ENCODE peak calls at places on chromosomes 13 and 19, in seven cellular contexts. One of them, this sample, is unnamed. For H3K4me1, the result is how much of the 10 kb centered on the place peaks cover.

GRCh38 chr19:45087531-45087930 is 5.4 kb upstream of the PPP1R37 start:
- DNase-seq in thoracic aorta: no peak
- DNase-seq in mucosa of descending colon: no peak
- DNase-seq in endodermal cell: no peak
- DNase-seq in uterus: no peak
- DNase-seq in colonic mucosa: no peak
- DNase-seq in transverse colon: no peak
- DNase-seq in this sample: no peak

GRCh38 chr19:52943884-52944643 is 18.6 kb downstream of the ZNF816 start:
- DNase-seq in endodermal cell: peak
- DNase-seq in thoracic aorta: no peak
- DNase-seq in uterus: no peak
- DNase-seq in transverse colon: no peak
- DNase-seq in mucosa of descending colon: no peak
- DNase-seq in colonic mucosa: no peak
- DNase-seq in this sample: no peak

GRCh38 chr19:5102520-5102919 is 133.6 kb downstream of the KDM4B start:
- DNase-seq in uterus: no peak
- DNase-seq in endodermal cell: no peak
- DNase-seq in transverse colon: no peak
- DNase-seq in mucosa of descending colon: no peak
- DNase-seq in colonic mucosa: no peak
- DNase-seq in thoracic aorta: no peak
- DNase-seq in this sample: no peak

GRCh38 chr19:51158474-51159129 is 16.5 kb downstream of the SIGLEC7 start:
- DNase-seq in thoracic aorta: no peak
- DNase-seq in uterus: no peak
- DNase-seq in colonic mucosa: peak
- DNase-seq in endodermal cell: peak
- DNase-seq in mucosa of descending colon: peak
- DNase-seq in transverse colon: peak
- DNase-seq in this sample: peak

GRCh38 chr19:1829958-1830357 is 17.9 kb upstream of the ATP8B3 start:
- DNase-seq in mucosa of descending colon: no peak
- DNase-seq in colonic mucosa: no peak
- DNase-seq in thoracic aorta: no peak
- DNase-seq in transverse colon: no peak
- DNase-seq in uterus: no peak
- DNase-seq in endodermal cell: no peak
- DNase-seq in this sample: no peak

GRCh38 chr13:79990048-79990447 is 350.9 kb downstream of the SPRY2 start:
- DNase-seq in thoracic aorta: no peak
- DNase-seq in uterus: no peak
- DNase-seq in colonic mucosa: no peak
- DNase-seq in endodermal cell: no peak
- DNase-seq in mucosa of descending colon: no peak
- DNase-seq in transverse colon: no peak
- DNase-seq in this sample: no peak

GRCh38 chr13:71240906-71241305 is 626.1 kb downstream of the DACH1 start:
- DNase-seq in uterus: no peak
- DNase-seq in endodermal cell: peak
- DNase-seq in mucosa of descending colon: no peak
- DNase-seq in colonic mucosa: no peak
- DNase-seq in thoracic aorta: no peak
- DNase-seq in transverse colon: no peak
- DNase-seq in this sample: no peak

GRCh38 chr19:1073063-1073955 is 6.3 kb downstream of the ARHGAP45 start:
- DNase-seq in uterus: no peak
- DNase-seq in thoracic aorta: no peak
- DNase-seq in transverse colon: no peak
- DNase-seq in colonic mucosa: no peak
- DNase-seq in mucosa of descending colon: no peak
- DNase-seq in endodermal cell: no peak
- DNase-seq in this sample: peak

GRCh38 chr13:59269476-59269875 is 894.3 kb downstream of the DIAPH3 start:
- DNase-seq in transverse colon: no peak
- DNase-seq in thoracic aorta: no peak
- DNase-seq in mucosa of descending colon: no peak
- DNase-seq in uterus: no peak
- DNase-seq in colonic mucosa: no peak
- DNase-seq in endodermal cell: no peak
- DNase-seq in this sample: no peak

GRCh38 chr19:29965529-29965928 is 23.5 kb downstream of the URI1 start:
- DNase-seq in thoracic aorta: no peak
- DNase-seq in endodermal cell: no peak
- DNase-seq in mucosa of descending colon: no peak
- DNase-seq in uterus: no peak
- DNase-seq in colonic mucosa: no peak
- DNase-seq in transverse colon: no peak
- DNase-seq in this sample: no peak

GRCh38 chr19:48415395-48415794 is 21.9 kb downstream of the GRIN2D start:
- DNase-seq in thoracic aorta: no peak
- DNase-seq in transverse colon: peak
- DNase-seq in colonic mucosa: peak
- DNase-seq in uterus: no peak
- DNase-seq in mucosa of descending colon: peak
- DNase-seq in endodermal cell: peak
- DNase-seq in this sample: peak

GRCh38 chr19:8595651-8596050 is 14.9 kb downstream of the ADAMTS10 start:
- DNase-seq in thoracic aorta: no peak
- DNase-seq in uterus: no peak
- DNase-seq in endodermal cell: no peak
- DNase-seq in colonic mucosa: no peak
- DNase-seq in transverse colon: no peak
- DNase-seq in mucosa of descending colon: no peak
- DNase-seq in this sample: no peak

GRCh38 chr13:28475916-28476725 is 18.8 kb downstream of the FLT1 start:
- DNase-seq in uterus: no peak
- DNase-seq in mucosa of descending colon: no peak
- DNase-seq in thoracic aorta: no peak
- DNase-seq in transverse colon: no peak
- DNase-seq in colonic mucosa: no peak
- DNase-seq in endodermal cell: no peak
- DNase-seq in this sample: no peak

GRCh38 chr13:44109986-44110640 is 230.4 kb downstream of the LACC1 start:
- DNase-seq in mucosa of descending colon: peak
- DNase-seq in colonic mucosa: peak
- DNase-seq in endodermal cell: no peak
- DNase-seq in transverse colon: peak
- DNase-seq in thoracic aorta: no peak
- DNase-seq in uterus: no peak
- DNase-seq in this sample: no peak

GRCh38 chr13:48255090-48255489 is 22.1 kb downstream of the ITM2B start:
- DNase-seq in endodermal cell: no peak
- DNase-seq in mucosa of descending colon: no peak
- DNase-seq in colonic mucosa: no peak
- DNase-seq in thoracic aorta: no peak
- DNase-seq in transverse colon: no peak
- DNase-seq in uterus: no peak
- DNase-seq in this sample: no peak
- H3K4me1 ChIP-seq in endodermal cell: under half
- H3K4me1 ChIP-seq in mucosa of descending colon: under half
- H3K4me1 ChIP-seq in colonic mucosa: under half
- H3K4me1 ChIP-seq in thoracic aorta: under half
- H3K4me1 ChIP-seq in transverse colon: under half
- H3K4me1 ChIP-seq in uterus: under half
- H3K4me1 ChIP-seq in this sample: under half

GRCh38 chr13:48403151-48403631 is 9.7 kb downstream of the LPAR6 start:
- DNase-seq in thoracic aorta: no peak
- DNase-seq in colonic mucosa: no peak
- DNase-seq in transverse colon: no peak
- DNase-seq in mucosa of descending colon: no peak
- DNase-seq in endodermal cell: no peak
- DNase-seq in uterus: no peak
- DNase-seq in this sample: no peak
- H3K4me1 ChIP-seq in thoracic aorta: half or more
- H3K4me1 ChIP-seq in colonic mucosa: under half
- H3K4me1 ChIP-seq in transverse colon: under half
- H3K4me1 ChIP-seq in mucosa of descending colon: under half
- H3K4me1 ChIP-seq in endodermal cell: under half
- H3K4me1 ChIP-seq in uterus: under half
- H3K4me1 ChIP-seq in this sample: under half

DNA sequence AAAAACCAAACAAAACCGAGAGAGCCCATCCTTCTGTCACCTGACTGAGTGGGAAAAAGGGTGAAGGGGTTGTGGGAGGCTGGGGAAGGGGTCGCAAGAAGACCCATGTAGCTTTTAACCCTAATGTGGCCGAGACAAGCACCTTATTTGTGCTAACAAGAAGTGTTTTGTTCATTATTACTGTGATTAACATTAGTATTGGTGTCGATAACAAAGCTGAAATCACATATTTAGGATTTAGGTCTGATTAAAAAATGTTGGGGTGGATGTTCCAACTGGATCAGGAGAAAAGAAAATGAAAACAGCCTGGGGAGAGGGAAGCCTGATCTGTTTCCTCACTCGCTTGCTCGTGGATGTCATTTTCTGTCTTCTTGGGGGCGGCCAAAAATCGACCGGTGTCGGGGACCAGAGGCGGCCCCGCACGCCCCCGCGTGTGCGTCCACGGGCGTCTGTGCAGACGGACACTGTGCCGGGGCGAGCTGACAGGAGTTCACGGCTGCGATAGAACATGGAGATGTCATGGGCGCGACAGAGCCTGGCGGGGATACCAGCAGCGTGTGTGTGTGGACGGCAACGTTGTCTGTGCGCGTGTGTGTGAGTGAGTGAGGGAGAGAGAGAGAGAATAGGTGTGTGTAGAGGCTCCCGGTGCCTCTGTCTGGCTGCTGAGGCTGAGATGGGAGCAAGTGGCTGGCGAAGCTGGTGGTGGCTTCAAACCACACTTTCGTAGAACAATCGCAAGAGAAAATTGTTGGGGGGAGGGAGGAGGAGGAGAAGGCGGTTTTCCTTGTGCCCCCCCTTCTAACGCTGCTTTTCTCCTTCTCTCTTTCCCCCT is 29.1 kb downstream of the NFIX start:
- DNase-seq in colonic mucosa: no peak
- DNase-seq in endodermal cell: peak
- DNase-seq in thoracic aorta: no peak
- DNase-seq in uterus: peak
- DNase-seq in mucosa of descending colon: peak
- DNase-seq in transverse colon: no peak
- DNase-seq in this sample: peak
- H3K4me1 ChIP-seq in colonic mucosa: under half
- H3K4me1 ChIP-seq in endodermal cell: under half
- H3K4me1 ChIP-seq in thoracic aorta: half or more
- H3K4me1 ChIP-seq in uterus: under half
- H3K4me1 ChIP-seq in mucosa of descending colon: under half
- H3K4me1 ChIP-seq in transverse colon: under half
- H3K4me1 ChIP-seq in this sample: half or more

DNA sequence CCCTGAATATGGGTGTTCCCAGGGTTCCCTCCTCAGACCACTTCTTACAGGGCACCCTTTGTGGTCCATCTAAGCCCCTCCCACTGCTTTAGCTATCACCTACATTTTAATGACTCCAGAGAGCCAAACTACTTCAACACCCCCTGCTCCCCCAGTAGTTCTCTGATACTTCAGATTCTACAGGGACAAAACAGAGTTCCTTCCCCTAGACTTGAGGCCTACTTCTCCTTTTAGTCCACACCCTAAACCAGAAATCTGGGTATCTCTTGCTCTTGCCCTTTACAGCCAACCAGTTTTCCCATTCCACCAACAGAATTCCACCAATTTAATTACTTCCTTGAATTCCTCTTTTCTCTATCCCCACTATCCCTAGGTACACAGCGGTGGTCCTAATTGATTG is 107.2 kb downstream of the KCNRG start:
- DNase-seq in colonic mucosa: no peak
- DNase-seq in endodermal cell: peak
- DNase-seq in mucosa of descending colon: no peak
- DNase-seq in uterus: no peak
- DNase-seq in thoracic aorta: no peak
- DNase-seq in transverse colon: no peak
- DNase-seq in this sample: no peak
- H3K4me1 ChIP-seq in colonic mucosa: under half
- H3K4me1 ChIP-seq in endodermal cell: under half
- H3K4me1 ChIP-seq in mucosa of descending colon: under half
- H3K4me1 ChIP-seq in uterus: under half
- H3K4me1 ChIP-seq in thoracic aorta: under half
- H3K4me1 ChIP-seq in transverse colon: under half
- H3K4me1 ChIP-seq in this sample: under half